ENCODE peak calls at places on chromosomes 11 and 22, in five cellular contexts. Y is dorsolateral prefrontal cortex; B is activated CD8-positive, alpha-beta memory T cell treated with anti-CD3 and anti-CD28 coated beads for 24 hours; Z is retinal pigment epithelial cell; S is ACHN. G is an unnamed sample.

GRCh38 chr22:42284230-42284591 is 13.8 kb upstream of the TCF20 start:
- DNase-seq in Y (no peak), B (no peak), Z (no peak), S (no peak), G (no peak)

GRCh38 chr11:1051356-1052132 is 15.0 kb upstream of the MUC6 start:
- DNase-seq in Y (no peak), B (no peak), Z (no peak), S (no peak), G (no peak)

GRCh38 chr22:44972363-44973083 is 37.3 kb downstream of the PHF21B start:
- DNase-seq in Y (peak), B (no peak), Z (no peak), S (no peak), G (no peak)

GRCh38 chr22:24937114-24937513 is 9.4 kb downstream of the LHFPL7 start:
- DNase-seq in Y (no peak), B (no peak), Z (no peak), S (peak), G (no peak)

GRCh38 chr22:20819471-20819870 is 39.1 kb downstream of the PI4KA start:
- DNase-seq in Y (no peak), B (no peak), Z (no peak), S (no peak), G (no peak)

GRCh38 chr11:105611837-105612480 is 2.1 kb downstream of the GRIA4 start:
- DNase-seq in Y (no peak), B (no peak), Z (no peak), S (peak), G (no peak)

GRCh38 chr22:39183991-39184585 is 31.6 kb upstream of the CBX7 start:
- DNase-seq in Y (no peak), B (no peak), Z (no peak), S (peak), G (no peak)

GRCh38 chr11:94868468-94868867 is 100.3 kb downstream of the AMOTL1 start:
- DNase-seq in Y (no peak), B (no peak), Z (no peak), S (no peak), G (no peak)

GRCh38 chr22:25113316-25113721 is 86.3 kb upstream of the CRYBB3 start:
- DNase-seq in Y (no peak), B (no peak), Z (no peak), S (peak), G (no peak)

GRCh38 chr11:65308281-65308891 is 6.3 kb upstream of the CDC42EP2 start:
- DNase-seq in Y (no peak), B (no peak), Z (no peak), S (no peak), G (no peak)

GRCh38 chr11:128290106-128290840 is 297.1 kb downstream of the ETS1 start:
- DNase-seq in Y (no peak), B (peak), Z (no peak), S (peak), G (peak)

GRCh38 chr11:35786918-35787557 is 124.5 kb downstream of the TRIM44 start:
- DNase-seq in Y (peak), B (no peak), Z (no peak), S (no peak), G (no peak)

GRCh38 chr11:33116535-33116934 is 44.7 kb downstream of the CSTF3 start:
- DNase-seq in Y (no peak), B (no peak), Z (no peak), S (no peak), G (no peak)

GRCh38 chr11:106021181-106021966 is 666 bp downstream of the MSANTD4 start:
- DNase-seq in Y (no peak), B (no peak), Z (no peak), S (peak), G (no peak)

GRCh38 chr11:41508121-41508520 is 48.7 kb upstream of the LRRC4C start:
- DNase-seq in Y (no peak), B (no peak), Z (no peak), S (no peak), G (no peak)

GRCh38 chr11:93278976-93279375 is 51.6 kb upstream of the DEUP1 start:
- DNase-seq in Y (no peak), B (no peak), Z (no peak), S (no peak), G (no peak)

GRCh38 chr11:107263865-107264563 is 193.6 kb downstream of the CWF19L2 start:
- DNase-seq in Y (no peak), B (no peak), Z (no peak), S (no peak), G (no peak)

GRCh38 chr11:60363542-60364525 is 14.5 kb upstream of the MS4A7 start:
- DNase-seq in Y (no peak), B (peak), Z (no peak), S (peak), G (peak)

GRCh38 chr22:49291169-49291568 is 536.5 kb downstream of the BRD1 start:
- DNase-seq in Y (no peak), B (no peak), Z (no peak), S (no peak), G (no peak)

GRCh38 chr11:12769834-12770345 is 95.7 kb downstream of the TEAD1 start:
- DNase-seq in Y (no peak), B (no peak), Z (peak), S (peak), G (no peak)

GRCh38 chr22:45159652-45160462 is 3.9 kb upstream of the NUP50 start:
- DNase-seq in Y (no peak), B (no peak), Z (peak), S (no peak), G (no peak)

GRCh38 chr11:36367806-36368680 is 72.0 kb downstream of the PRR5L start:
- DNase-seq in Y (no peak), B (no peak), Z (no peak), S (no peak), G (no peak)

GRCh38 chr11:42138454-42138853 is 679.0 kb upstream of the LRRC4C start:
- DNase-seq in Y (no peak), B (no peak), Z (no peak), S (no peak), G (no peak)

GRCh38 chr22:21001601-21002325 is at the start of gene THAP7:
- DNase-seq in Y (peak), B (peak), Z (peak), S (peak), G (peak)

GRCh38 chr11:112526699-112527410 is 266.2 kb upstream of the PLET1 start:
- DNase-seq in Y (no peak), B (no peak), Z (no peak), S (no peak), G (no peak)

GRCh38 chr11:116503216-116504160 is 269.3 kb downstream of the BUD13 start:
- DNase-seq in Y (no peak), B (peak), Z (no peak), S (no peak), G (no peak)

GRCh38 chr22:31906086-31906485 is 38.2 kb upstream of the YWHAH start:
- DNase-seq in Y (no peak), B (no peak), Z (no peak), S (no peak), G (no peak)

GRCh38 chr11:1486054-1486825 is at the start of gene MOB2:
- DNase-seq in Y (peak), B (no peak), Z (no peak), S (no peak), G (no peak)

GRCh38 chr11:6498121-6498520 is 1.0 kb downstream of the DNHD1 start:
- DNase-seq in Y (peak), B (no peak), Z (no peak), S (no peak), G (no peak)

GRCh38 chr11:100774859-100775258 is 87.8 kb downstream of the ARHGAP42 start:
- DNase-seq in Y (no peak), B (no peak), Z (no peak), S (no peak), G (no peak)

GRCh38 chr11:71929491-71929890 is 645 bp downstream of the RNF121 start:
- DNase-seq in Y (no peak), B (no peak), Z (no peak), S (no peak), G (no peak)

GRCh38 chr11:2678396-2678795 is 21.4 kb downstream of the KCNQ1OT1 start:
- DNase-seq in Y (no peak), B (no peak), Z (no peak), S (no peak), G (no peak)

GRCh38 chr22:37155971-37156370 is 6.3 kb upstream of the IL2RB start:
- DNase-seq in Y (no peak), B (no peak), Z (no peak), S (no peak), G (no peak)

GRCh38 chr11:89660234-89660633 is 49.9 kb upstream of the TRIM77 start:
- DNase-seq in Y (no peak), B (no peak), Z (no peak), S (no peak), G (peak)

GRCh38 chr22:50714631-50715179 is 23.3 kb upstream of the ACR start:
- DNase-seq in Y (no peak), B (no peak), Z (no peak), S (no peak), G (no peak)

GRCh38 chr22:49767355-49768062 is 60.2 kb downstream of the BRD1 start:
- DNase-seq in Y (peak), B (peak), Z (peak), S (peak), G (peak)

GRCh38 chr11:101407324-101407723 is 176.5 kb downstream of the TRPC6 start:
- DNase-seq in Y (no peak), B (no peak), Z (no peak), S (no peak), G (no peak)

GRCh38 chr11:123306531-123306930 is 111.5 kb upstream of the CLMP start:
- DNase-seq in Y (no peak), B (no peak), Z (no peak), S (no peak), G (no peak)

GRCh38 chr11:59708537-59708936 is 5.1 kb downstream of the OR10V1 start:
- DNase-seq in Y (no peak), B (no peak), Z (no peak), S (no peak), G (no peak)

GRCh38 chr11:14577835-14578529 is 57.8 kb upstream of the PSMA1 start:
- DNase-seq in Y (no peak), B (no peak), Z (no peak), S (no peak), G (no peak)